ENCODE peak calls at places on chromosomes 5 and 9, in six cellular contexts. One of them, this sample, is unnamed.

GRCh38 chr5:93675458-93676450 is 65.6 kb downstream of the POU5F2 start:
- DNase-seq in NCI-H2171 treated with DMSO at 0.1 percent for 48 hours: peak; percentile 26
- DNase-seq in activated naive CD4-positive, alpha-beta T cell treated with anti-CD3 and anti-CD28 coated beads for 36 hours: no peak
- DNase-seq in substantia nigra: no peak
- DNase-seq in HCT116: no peak
- DNase-seq in fibroblast of lung: peak; percentile 8
- DNase-seq in this sample: no peak

GRCh38 chr9:95000821-95001220 is 274.3 kb downstream of the AOPEP start:
- DNase-seq in NCI-H2171 treated with DMSO at 0.1 percent for 48 hours: no peak
- DNase-seq in activated naive CD4-positive, alpha-beta T cell treated with anti-CD3 and anti-CD28 coated beads for 36 hours: no peak
- DNase-seq in substantia nigra: no peak
- DNase-seq in HCT116: no peak
- DNase-seq in fibroblast of lung: no peak
- DNase-seq in this sample: no peak

GRCh38 chr5:39115644-39116346 is 41.6 kb upstream of the RICTOR start:
- DNase-seq in NCI-H2171 treated with DMSO at 0.1 percent for 48 hours: no peak
- DNase-seq in activated naive CD4-positive, alpha-beta T cell treated with anti-CD3 and anti-CD28 coated beads for 36 hours: no peak
- DNase-seq in substantia nigra: no peak
- DNase-seq in HCT116: no peak
- DNase-seq in fibroblast of lung: no peak
- DNase-seq in this sample: no peak

GRCh38 chr5:180467576-180467975 is 26.6 kb upstream of the CNOT6 start:
- DNase-seq in NCI-H2171 treated with DMSO at 0.1 percent for 48 hours: no peak
- DNase-seq in activated naive CD4-positive, alpha-beta T cell treated with anti-CD3 and anti-CD28 coated beads for 36 hours: no peak
- DNase-seq in substantia nigra: no peak
- DNase-seq in HCT116: no peak
- DNase-seq in fibroblast of lung: no peak
- DNase-seq in this sample: no peak

GRCh38 chr5:85077581-85077980 is 692.9 kb upstream of the EDIL3 start:
- DNase-seq in NCI-H2171 treated with DMSO at 0.1 percent for 48 hours: no peak
- DNase-seq in activated naive CD4-positive, alpha-beta T cell treated with anti-CD3 and anti-CD28 coated beads for 36 hours: no peak
- DNase-seq in substantia nigra: no peak
- DNase-seq in HCT116: no peak
- DNase-seq in fibroblast of lung: no peak
- DNase-seq in this sample: no peak

GRCh38 chr9:100602302-100602930 is 24.5 kb downstream of the CAVIN4 start:
- DNase-seq in NCI-H2171 treated with DMSO at 0.1 percent for 48 hours: peak; percentile 85
- DNase-seq in activated naive CD4-positive, alpha-beta T cell treated with anti-CD3 and anti-CD28 coated beads for 36 hours: peak; percentile 17
- DNase-seq in substantia nigra: no peak
- DNase-seq in HCT116: peak; percentile 71
- DNase-seq in fibroblast of lung: peak; percentile 59
- DNase-seq in this sample: no peak

GRCh38 chr9:126057461-126057860 is 269.2 kb upstream of the MVB12B start:
- DNase-seq in NCI-H2171 treated with DMSO at 0.1 percent for 48 hours: peak; percentile 96
- DNase-seq in activated naive CD4-positive, alpha-beta T cell treated with anti-CD3 and anti-CD28 coated beads for 36 hours: no peak
- DNase-seq in substantia nigra: no peak
- DNase-seq in HCT116: no peak
- DNase-seq in fibroblast of lung: no peak
- DNase-seq in this sample: no peak

GRCh38 chr5:143933434-143933833 is 121.5 kb downstream of the HMHB1 start:
- DNase-seq in NCI-H2171 treated with DMSO at 0.1 percent for 48 hours: no peak
- DNase-seq in activated naive CD4-positive, alpha-beta T cell treated with anti-CD3 and anti-CD28 coated beads for 36 hours: no peak
- DNase-seq in substantia nigra: no peak
- DNase-seq in HCT116: no peak
- DNase-seq in fibroblast of lung: no peak
- DNase-seq in this sample: no peak

GRCh38 chr9:30484690-30485089 is 1899.8 kb upstream of the ACO1 start:
- DNase-seq in NCI-H2171 treated with DMSO at 0.1 percent for 48 hours: no peak
- DNase-seq in activated naive CD4-positive, alpha-beta T cell treated with anti-CD3 and anti-CD28 coated beads for 36 hours: no peak
- DNase-seq in substantia nigra: no peak
- DNase-seq in HCT116: no peak
- DNase-seq in fibroblast of lung: no peak
- DNase-seq in this sample: no peak

GRCh38 chr5:138330813-138331448 is 673 bp downstream of the CDC25C start:
- DNase-seq in NCI-H2171 treated with DMSO at 0.1 percent for 48 hours: no peak
- DNase-seq in activated naive CD4-positive, alpha-beta T cell treated with anti-CD3 and anti-CD28 coated beads for 36 hours: no peak
- DNase-seq in substantia nigra: no peak
- DNase-seq in HCT116: no peak
- DNase-seq in fibroblast of lung: no peak
- DNase-seq in this sample: no peak

GRCh38 chr9:137320555-137321384 is 18.7 kb upstream of the NRARP start:
- DNase-seq in NCI-H2171 treated with DMSO at 0.1 percent for 48 hours: no peak
- DNase-seq in activated naive CD4-positive, alpha-beta T cell treated with anti-CD3 and anti-CD28 coated beads for 36 hours: no peak
- DNase-seq in substantia nigra: no peak
- DNase-seq in HCT116: no peak
- DNase-seq in fibroblast of lung: no peak
- DNase-seq in this sample: no peak

GRCh38 chr5:124007675-124008398 is 495.9 kb downstream of the CSNK1G3 start:
- DNase-seq in NCI-H2171 treated with DMSO at 0.1 percent for 48 hours: peak; percentile 6
- DNase-seq in activated naive CD4-positive, alpha-beta T cell treated with anti-CD3 and anti-CD28 coated beads for 36 hours: no peak
- DNase-seq in substantia nigra: no peak
- DNase-seq in HCT116: peak; percentile 16
- DNase-seq in fibroblast of lung: peak; percentile 55
- DNase-seq in this sample: no peak

GRCh38 chr5:139402561-139403158 is 1.2 kb downstream of the SPATA24 start:
- DNase-seq in NCI-H2171 treated with DMSO at 0.1 percent for 48 hours: no peak
- DNase-seq in activated naive CD4-positive, alpha-beta T cell treated with anti-CD3 and anti-CD28 coated beads for 36 hours: peak; percentile 45
- DNase-seq in substantia nigra: no peak
- DNase-seq in HCT116: peak; percentile 19
- DNase-seq in fibroblast of lung: no peak
- DNase-seq in this sample: no peak

GRCh38 chr9:129079829-129080228 is 1.1 kb upstream of the DOLPP1 start:
- DNase-seq in NCI-H2171 treated with DMSO at 0.1 percent for 48 hours: no peak
- DNase-seq in activated naive CD4-positive, alpha-beta T cell treated with anti-CD3 and anti-CD28 coated beads for 36 hours: no peak
- DNase-seq in substantia nigra: no peak
- DNase-seq in HCT116: no peak
- DNase-seq in fibroblast of lung: no peak
- DNase-seq in this sample: no peak

GRCh38 chr5:39360483-39361071 is 3.7 kb downstream of the C9 start:
- DNase-seq in NCI-H2171 treated with DMSO at 0.1 percent for 48 hours: no peak
- DNase-seq in activated naive CD4-positive, alpha-beta T cell treated with anti-CD3 and anti-CD28 coated beads for 36 hours: no peak
- DNase-seq in substantia nigra: no peak
- DNase-seq in HCT116: no peak
- DNase-seq in fibroblast of lung: no peak
- DNase-seq in this sample: no peak

GRCh38 chr5:33465120-33465519 is 24.4 kb downstream of the TARS1 start:
- DNase-seq in NCI-H2171 treated with DMSO at 0.1 percent for 48 hours: no peak
- DNase-seq in activated naive CD4-positive, alpha-beta T cell treated with anti-CD3 and anti-CD28 coated beads for 36 hours: no peak
- DNase-seq in substantia nigra: no peak
- DNase-seq in HCT116: no peak
- DNase-seq in fibroblast of lung: no peak
- DNase-seq in this sample: no peak

GRCh38 chr5:36305571-36306326 is 4.0 kb upstream of the RANBP3L start:
- DNase-seq in NCI-H2171 treated with DMSO at 0.1 percent for 48 hours: peak; percentile 77
- DNase-seq in activated naive CD4-positive, alpha-beta T cell treated with anti-CD3 and anti-CD28 coated beads for 36 hours: peak; percentile 51
- DNase-seq in substantia nigra: no peak
- DNase-seq in HCT116: peak; percentile 21
- DNase-seq in fibroblast of lung: peak; percentile 86
- DNase-seq in this sample: no peak

GRCh38 chr9:22528485-22528884 is 81.9 kb downstream of the DMRTA1 start:
- DNase-seq in NCI-H2171 treated with DMSO at 0.1 percent for 48 hours: no peak
- DNase-seq in activated naive CD4-positive, alpha-beta T cell treated with anti-CD3 and anti-CD28 coated beads for 36 hours: no peak
- DNase-seq in substantia nigra: no peak
- DNase-seq in HCT116: peak; percentile 0
- DNase-seq in fibroblast of lung: peak; percentile 61
- DNase-seq in this sample: no peak

GRCh38 chr9:28758346-28758745 is 1185.1 kb upstream of the C9orf72 start:
- DNase-seq in NCI-H2171 treated with DMSO at 0.1 percent for 48 hours: no peak
- DNase-seq in activated naive CD4-positive, alpha-beta T cell treated with anti-CD3 and anti-CD28 coated beads for 36 hours: no peak
- DNase-seq in substantia nigra: no peak
- DNase-seq in HCT116: no peak
- DNase-seq in fibroblast of lung: no peak
- DNase-seq in this sample: no peak

GRCh38 chr5:111548992-111549649 is 36.8 kb upstream of the STARD4 start:
- DNase-seq in NCI-H2171 treated with DMSO at 0.1 percent for 48 hours: no peak
- DNase-seq in activated naive CD4-positive, alpha-beta T cell treated with anti-CD3 and anti-CD28 coated beads for 36 hours: no peak
- DNase-seq in substantia nigra: no peak
- DNase-seq in HCT116: no peak
- DNase-seq in fibroblast of lung: no peak
- DNase-seq in this sample: no peak

GRCh38 chr5:150778517-150779396 is at the start of gene SMIM3:
- DNase-seq in NCI-H2171 treated with DMSO at 0.1 percent for 48 hours: peak; percentile 33
- DNase-seq in activated naive CD4-positive, alpha-beta T cell treated with anti-CD3 and anti-CD28 coated beads for 36 hours: peak; percentile 86
- DNase-seq in substantia nigra: peak; percentile 28
- DNase-seq in HCT116: no peak
- DNase-seq in fibroblast of lung: peak; percentile 75
- DNase-seq in this sample: peak; percentile 86

GRCh38 chr5:14178671-14179211 is 35.6 kb downstream of the TRIO start:
- DNase-seq in NCI-H2171 treated with DMSO at 0.1 percent for 48 hours: no peak
- DNase-seq in activated naive CD4-positive, alpha-beta T cell treated with anti-CD3 and anti-CD28 coated beads for 36 hours: no peak
- DNase-seq in substantia nigra: no peak
- DNase-seq in HCT116: no peak
- DNase-seq in fibroblast of lung: peak; percentile 72
- DNase-seq in this sample: no peak

GRCh38 chr5:91359957-91360609 is 23.0 kb downstream of the ARRDC3 start:
- DNase-seq in NCI-H2171 treated with DMSO at 0.1 percent for 48 hours: no peak
- DNase-seq in activated naive CD4-positive, alpha-beta T cell treated with anti-CD3 and anti-CD28 coated beads for 36 hours: no peak
- DNase-seq in substantia nigra: no peak
- DNase-seq in HCT116: no peak
- DNase-seq in fibroblast of lung: no peak
- DNase-seq in this sample: no peak

GRCh38 chr5:132363431-132364112 is 5.9 kb upstream of the SLC22A5 start:
- DNase-seq in NCI-H2171 treated with DMSO at 0.1 percent for 48 hours: no peak
- DNase-seq in activated naive CD4-positive, alpha-beta T cell treated with anti-CD3 and anti-CD28 coated beads for 36 hours: peak; percentile 34
- DNase-seq in substantia nigra: no peak
- DNase-seq in HCT116: peak; percentile 47
- DNase-seq in fibroblast of lung: peak; percentile 85
- DNase-seq in this sample: peak; percentile 84

GRCh38 chr9:28289732-28290131 is 716.5 kb upstream of the C9orf72 start:
- DNase-seq in NCI-H2171 treated with DMSO at 0.1 percent for 48 hours: no peak
- DNase-seq in activated naive CD4-positive, alpha-beta T cell treated with anti-CD3 and anti-CD28 coated beads for 36 hours: no peak
- DNase-seq in substantia nigra: no peak
- DNase-seq in HCT116: no peak
- DNase-seq in fibroblast of lung: no peak
- DNase-seq in this sample: no peak

GRCh38 chr9:76374702-76375543 is 19.3 kb downstream of the RFK start:
- DNase-seq in NCI-H2171 treated with DMSO at 0.1 percent for 48 hours: no peak
- DNase-seq in activated naive CD4-positive, alpha-beta T cell treated with anti-CD3 and anti-CD28 coated beads for 36 hours: no peak
- DNase-seq in substantia nigra: no peak
- DNase-seq in HCT116: no peak
- DNase-seq in fibroblast of lung: peak; percentile 95
- DNase-seq in this sample: peak; percentile 84

GRCh38 chr5:66989286-66989685 is 207.3 kb downstream of the CD180 start:
- DNase-seq in NCI-H2171 treated with DMSO at 0.1 percent for 48 hours: no peak
- DNase-seq in activated naive CD4-positive, alpha-beta T cell treated with anti-CD3 and anti-CD28 coated beads for 36 hours: no peak
- DNase-seq in substantia nigra: no peak
- DNase-seq in HCT116: no peak
- DNase-seq in fibroblast of lung: no peak
- DNase-seq in this sample: no peak

GRCh38 chr9:128634651-128635262 is 21.9 kb downstream of the DYNC2I2 start:
- DNase-seq in NCI-H2171 treated with DMSO at 0.1 percent for 48 hours: no peak
- DNase-seq in activated naive CD4-positive, alpha-beta T cell treated with anti-CD3 and anti-CD28 coated beads for 36 hours: no peak
- DNase-seq in substantia nigra: no peak
- DNase-seq in HCT116: no peak
- DNase-seq in fibroblast of lung: no peak
- DNase-seq in this sample: no peak

GRCh38 chr9:111601237-111602018 is 2.0 kb upstream of the PTGR1 start:
- DNase-seq in NCI-H2171 treated with DMSO at 0.1 percent for 48 hours: no peak
- DNase-seq in activated naive CD4-positive, alpha-beta T cell treated with anti-CD3 and anti-CD28 coated beads for 36 hours: no peak
- DNase-seq in substantia nigra: no peak
- DNase-seq in HCT116: no peak
- DNase-seq in fibroblast of lung: peak; percentile 59
- DNase-seq in this sample: no peak

This sample was measured in right atrium auricular region.